ENCODE peak calls at places on chromosome 4, in eight cellular contexts. J, L, H, I, X, Z, Q and B are unnamed samples.

GRCh38 chr4:57866468-57867173 is 756.4 kb upstream of the IGFBP7 start:
- DNase-seq in J (no peak), L (no peak), H (no peak), I (no peak), X (no peak), Z (no peak), Q (no peak), B (no peak)

GRCh38 chr4:170243662-170244288 is 154.0 kb upstream of the AADAT start:
- DNase-seq in J (no peak), L (no peak), H (peak; percentile 85), I (no peak), X (no peak), Z (no peak), Q (no peak), B (no peak)

GRCh38 chr4:165458451-165458850 is 79.6 kb downstream of the CPE start:
- DNase-seq in J (no peak), L (no peak), H (no peak), I (no peak), X (no peak), Z (no peak), Q (no peak), B (no peak)

GRCh38 chr4:150518559-150518958 is 63.4 kb upstream of the MAB21L2 start:
- DNase-seq in J (no peak), L (no peak), H (peak; percentile 76), I (peak; percentile 10), X (peak; percentile 47), Z (no peak), Q (no peak), B (peak; percentile 19)

GRCh38 chr4:177128306-177128705 is 181.4 kb upstream of the NEIL3 start:
- DNase-seq in J (no peak), L (no peak), H (peak; percentile 78), I (no peak), X (peak; percentile 57), Z (no peak), Q (no peak), B (no peak)

GRCh38 chr4:10164877-10165283 is 48.3 kb upstream of the WDR1 start:
- DNase-seq in J (no peak), L (peak; percentile 51), H (no peak), I (peak; percentile 17), X (no peak), Z (peak; percentile 14), Q (peak; percentile 37), B (no peak)

GRCh38 chr4:40199999-40200880 is 3.4 kb downstream of the RHOH start:
- DNase-seq in J (no peak), L (no peak), H (peak; percentile 75), I (no peak), X (no peak), Z (no peak), Q (peak; percentile 43), B (peak; percentile 69)

GRCh38 chr4:28351826-28352225 is 1491.2 kb downstream of the STIM2 start:
- DNase-seq in J (no peak), L (no peak), H (peak; percentile 47), I (no peak), X (no peak), Z (no peak), Q (no peak), B (no peak)

GRCh38 chr4:151992755-151993154 is 231.9 kb upstream of the GATB start:
- DNase-seq in J (no peak), L (no peak), H (no peak), I (no peak), X (no peak), Z (no peak), Q (no peak), B (no peak)

GRCh38 chr4:87937523-87937922 is 38.0 kb upstream of the SPP1 start:
- DNase-seq in J (no peak), L (no peak), H (no peak), I (no peak), X (no peak), Z (no peak), Q (no peak), B (no peak)

GRCh38 chr4:61521451-61521850 is 321.3 kb downstream of the ADGRL3 start:
- DNase-seq in J (no peak), L (no peak), H (peak; percentile 38), I (no peak), X (no peak), Z (no peak), Q (no peak), B (no peak)

DNA sequence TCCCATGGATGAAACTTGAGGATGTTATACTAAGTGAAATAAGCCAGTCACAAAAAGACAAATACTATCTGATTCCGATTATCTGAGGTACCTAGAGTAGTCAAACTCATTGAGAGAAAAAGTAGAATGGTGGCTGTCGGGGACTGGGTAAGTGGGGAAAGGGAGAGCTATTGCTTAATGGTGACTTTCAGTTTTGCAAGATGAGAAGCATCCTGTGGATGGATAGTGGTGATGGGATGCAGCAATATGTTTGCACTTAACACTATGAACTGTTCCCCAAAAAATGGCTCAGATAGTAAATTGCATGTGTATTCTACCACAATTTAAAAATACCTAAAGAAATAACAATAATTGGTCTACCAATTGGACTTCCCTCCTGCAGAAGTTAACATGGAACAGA is 181.5 kb downstream of the SHROOM3 start:
- DNase-seq in J (no peak), L (no peak), H (no peak), I (no peak), X (no peak), Z (no peak), Q (no peak), B (no peak)
- H3K4me3 ChIP-seq in J (no peak overlapping the region), L (no peak overlapping the region), H (no peak overlapping the region), I (no peak overlapping the region), X (no peak overlapping the region), Z (no peak overlapping the region), Q (no peak overlapping the region), B (no peak overlapping the region)

DNA sequence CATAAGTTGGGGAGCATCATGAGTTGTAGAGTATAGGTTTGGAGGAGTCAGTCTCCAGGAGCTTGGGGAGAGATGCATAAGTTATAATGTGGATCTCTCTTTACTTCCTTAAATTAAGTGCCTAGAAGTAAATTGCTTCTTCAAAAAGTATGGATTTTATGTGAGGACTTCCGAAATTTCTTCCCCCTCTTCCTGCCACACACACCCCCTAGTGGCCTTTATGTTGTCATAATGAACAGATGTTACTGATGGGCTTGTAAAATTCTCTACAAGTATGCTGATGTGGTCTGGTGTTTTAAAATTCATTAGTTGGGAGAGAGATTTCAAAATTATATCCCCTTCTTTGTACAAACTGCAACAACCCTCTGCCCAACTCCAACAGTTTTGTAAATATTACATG is 2.3 kb upstream of the METTL14 start:
- DNase-seq in J (peak; percentile 1), L (no peak), H (peak; percentile 5), I (peak; percentile 13), X (no peak), Z (peak; percentile 30), Q (no peak), B (no peak)
- TF ChIP-seq CTCF in J (peak; percentile 68), L (no peak), H (peak; percentile 54), I (peak; percentile 46), X (peak; percentile 60), Z (peak; percentile 51), Q (no peak), B (peak; percentile 57)

GRCh38 chr4:1191621-1192020 is 19.2 kb upstream of the SPON2 start:
- DNase-seq in J (no peak), L (peak; percentile 39), H (no peak), I (no peak), X (no peak), Z (no peak), Q (peak; percentile 27), B (no peak)
- H3K4me3 ChIP-seq in J (no peak overlapping the region), L (no peak overlapping the region), H (no peak overlapping the region), I (no peak overlapping the region), X (no peak overlapping the region), Z (no peak overlapping the region), Q (no peak overlapping the region), B (no peak overlapping the region)

GRCh38 chr4:62644372-62644771 is 1444.2 kb downstream of the ADGRL3 start:
- DNase-seq in J (no peak), L (no peak), H (peak; percentile 33), I (no peak), X (no peak), Z (peak; percentile 15), Q (no peak), B (peak; percentile 5)
- TF ChIP-seq CTCF in J (no peak), L (no peak), H (peak; percentile 54), I (no peak), X (peak; percentile 51), Z (peak; percentile 46), Q (no peak), B (peak; percentile 18)

GRCh38 chr4:140800686-140801085 is 44.5 kb upstream of the TBC1D9 start:
- DNase-seq in J (no peak), L (no peak), H (no peak), I (no peak), X (no peak), Z (no peak), Q (no peak), B (no peak)
- H3K4me3 ChIP-seq in J (no peak overlapping the region), L (no peak overlapping the region), H (no peak overlapping the region), I (no peak overlapping the region), X (no peak overlapping the region), Z (no peak overlapping the region), Q (no peak overlapping the region), B (no peak overlapping the region)

DNA sequence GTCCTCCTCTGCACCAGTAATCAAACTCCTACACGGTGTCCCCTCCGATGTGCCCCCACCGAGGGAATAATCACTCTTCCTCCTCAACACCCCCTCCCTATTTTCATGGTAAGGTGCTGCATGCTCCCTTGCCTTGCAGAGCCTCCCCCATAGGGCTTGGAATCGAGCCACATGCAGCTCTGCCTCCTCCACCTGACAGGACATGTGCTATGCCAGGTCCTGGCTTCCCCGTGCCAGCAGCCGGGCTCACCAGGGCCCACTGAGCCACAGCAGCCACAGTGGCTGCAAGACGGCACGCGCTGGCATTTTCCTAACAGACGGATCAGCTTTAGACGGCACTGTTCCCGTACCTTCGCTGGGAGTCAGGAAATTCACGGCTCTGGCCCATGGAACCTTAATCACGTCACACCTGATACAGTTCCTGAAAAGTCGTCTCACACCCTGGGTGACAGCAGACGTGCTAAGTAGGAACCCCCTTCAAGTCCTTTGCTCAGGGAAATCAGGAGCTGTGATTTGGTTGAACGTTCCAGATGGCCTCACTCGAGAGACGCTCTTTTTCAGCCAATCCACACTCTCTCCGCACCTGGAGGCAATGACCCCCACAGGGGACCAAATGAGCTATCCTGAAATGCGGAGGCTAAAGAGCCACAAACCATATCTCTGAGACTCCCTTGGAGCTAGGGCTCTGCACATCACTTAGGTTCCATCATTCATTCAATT is 63.2 kb downstream of the JAKMIP1 start:
- DNase-seq in J (no peak), L (no peak), H (no peak), I (no peak), X (no peak), Z (no peak), Q (no peak), B (no peak)
- TF ChIP-seq CTCF in J (no peak), L (no peak), H (no peak), I (no peak), X (no peak), Z (no peak), Q (no peak), B (no peak)

GRCh38 chr4:4608214-4608537 is 66.3 kb upstream of the STX18 start:
- DNase-seq in J (no peak), L (no peak), H (no peak), I (no peak), X (no peak), Z (no peak), Q (no peak), B (no peak)
- H3K4me3 ChIP-seq in J (no peak overlapping the region), L (no peak overlapping the region), H (no peak overlapping the region), I (no peak overlapping the region), X (no peak overlapping the region), Z (no peak overlapping the region), Q (no peak overlapping the region), B (no peak overlapping the region)

DNA sequence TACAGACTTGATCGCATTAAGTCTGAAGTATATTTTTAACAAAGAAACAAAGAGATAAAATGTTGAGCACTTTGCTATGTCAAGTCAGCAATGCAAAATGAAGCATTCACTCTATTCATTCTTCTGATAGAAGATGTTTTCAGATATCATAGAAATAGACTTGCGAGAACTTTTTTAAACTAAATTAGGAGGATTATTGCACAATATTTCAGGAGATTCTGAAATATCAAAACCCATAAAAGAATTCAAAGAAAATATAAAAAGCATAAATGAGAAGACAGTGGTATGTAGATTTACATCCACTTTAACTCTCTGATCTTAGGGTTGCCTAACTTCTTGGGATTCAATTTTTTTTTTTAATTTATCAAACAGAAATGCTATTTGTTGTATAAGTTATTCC is 81.1 kb upstream of the PABPC4L start:
- DNase-seq in J (no peak), L (no peak), H (no peak), I (no peak), X (no peak), Z (no peak), Q (no peak), B (no peak)
- TF ChIP-seq CTCF in J (no peak), L (no peak), H (no peak), I (no peak), X (no peak), Z (no peak), Q (no peak), B (no peak)